ENCODE peak calls at places on chromosomes 13 and 19, in four cellular contexts. D is HepG2, X is WTC11, B is GM12878. Y is an unnamed sample.

GRCh38 chr13:75792526-75793187 is 156.5 kb downstream of the LMO7 start:
- DNase-seq in D (peak), X (no peak), B (no peak), Y (no peak)

GRCh38 chr19:31340059-31341025 is 8.9 kb downstream of the TSHZ3 start:
- DNase-seq in D (no peak), X (no peak), B (no peak), Y (no peak)

GRCh38 chr19:903266-903797 is 9.7 kb downstream of the R3HDM4 start:
- DNase-seq in D (no peak), X (no peak), B (no peak), Y (no peak)

GRCh38 chr13:83498486-83499190 is 383.6 kb downstream of the SLITRK1 start:
- DNase-seq in D (no peak), X (no peak), B (no peak), Y (no peak)

GRCh38 chr13:44159633-44160279 is 213.9 kb upstream of the SERP2 start:
- DNase-seq in D (no peak), X (no peak), B (no peak), Y (no peak)

GRCh38 chr19:48630289-48631036 is 6.7 kb downstream of the DBP start:
- DNase-seq in D (no peak), X (peak), B (no peak), Y (no peak)

GRCh38 chr19:34220472-34221063 is 33.8 kb upstream of the GARRE1 start:
- DNase-seq in D (peak), X (peak), B (no peak), Y (peak)

GRCh38 chr13:45575146-45575829 is 40.3 kb downstream of the ERICH6B start:
- DNase-seq in D (no peak), X (no peak), B (no peak), Y (no peak)

GRCh38 chr13:87107626-87108025 is 563.5 kb upstream of the SLITRK5 start:
- DNase-seq in D (no peak), X (no peak), B (no peak), Y (no peak)

GRCh38 chr13:45162821-45163220 is 38.0 kb downstream of the KCTD4 start:
- DNase-seq in D (no peak), X (no peak), B (no peak), Y (no peak)

GRCh38 chr13:98539655-98540054 is 37.3 kb downstream of the STK24 start:
- DNase-seq in D (no peak), X (no peak), B (no peak), Y (no peak)

GRCh38 chr13:75621147-75621546 is 15.0 kb upstream of the LMO7 start:
- DNase-seq in D (no peak), X (no peak), B (no peak), Y (no peak)

GRCh38 chr19:48646192-48646911 is 365 bp upstream of the CA11 start:
- DNase-seq in D (peak), X (peak), B (no peak), Y (peak)

GRCh38 chr13:100338265-100338664 is 249.4 kb downstream of the PCCA start:
- DNase-seq in D (no peak), X (no peak), B (no peak), Y (no peak)

GRCh38 chr13:84896128-84896527 is 903.1 kb downstream of the SLITRK6 start:
- DNase-seq in D (peak), X (peak), B (peak), Y (peak)

GRCh38 chr19:8208710-8209110 is 460 bp upstream of the CERS4 start:
- DNase-seq in D (no peak), X (no peak), B (no peak), Y (no peak)

GRCh38 chr19:31515931-31516330 is 166.7 kb upstream of the TSHZ3 start:
- DNase-seq in D (no peak), X (no peak), B (no peak), Y (no peak)

GRCh38 chr13:20772401-20773131 is 1.2 kb downstream of the EEF1AKMT1 start:
- DNase-seq in D (no peak), X (no peak), B (no peak), Y (no peak)

GRCh38 chr13:23578411-23579071 is 8.3 kb downstream of the TNFRSF19 start:
- DNase-seq in D (peak), X (peak), B (no peak), Y (peak)

GRCh38 chr13:47598340-47598911 is 402.6 kb downstream of the SUCLA2 start:
- DNase-seq in D (no peak), X (no peak), B (no peak), Y (no peak)

GRCh38 chr19:44684892-44685847 is 13.8 kb upstream of the CEACAM16 start:
- DNase-seq in D (peak), X (no peak), B (no peak), Y (peak)

GRCh38 chr19:1112254-1113208 is 8.7 kb downstream of the GPX4 start:
- DNase-seq in D (no peak), X (peak), B (no peak), Y (peak)

GRCh38 chr19:53101518-53101917 is 1.7 kb downstream of the ZNF160 start:
- DNase-seq in D (no peak), X (no peak), B (no peak), Y (peak)

GRCh38 chr13:99191900-99192399 is 8.7 kb upstream of the UBAC2 start:
- DNase-seq in D (no peak), X (no peak), B (no peak), Y (no peak)

GRCh38 chr19:43229315-43229714 is 23.9 kb upstream of the PSG4 start:
- DNase-seq in D (peak), X (no peak), B (no peak), Y (peak)

GRCh38 chr19:40461669-40462221 is 3.8 kb downstream of the BLVRB start:
- DNase-seq in D (peak), X (no peak), B (peak), Y (no peak)

GRCh38 chr13:102800145-102801041 is 1.5 kb downstream of the BIVM start:
- DNase-seq in D (peak), X (peak), B (no peak), Y (peak)

GRCh38 chr13:51221674-51222509 is at the start of gene FAM124A:
- DNase-seq in D (no peak), X (peak), B (no peak), Y (peak)

GRCh38 chr13:63636231-63636993 is 2220.8 kb upstream of the PCDH20 start:
- DNase-seq in D (no peak), X (no peak), B (peak), Y (no peak)

GRCh38 chr19:18156841-18157464 is 4.0 kb downstream of the PIK3R2 start:
- DNase-seq in D (peak), X (no peak), B (no peak), Y (peak)

GRCh38 chr19:45764947-45765346 is 4.1 kb downstream of the SIX5 start:
- DNase-seq in D (no peak), X (no peak), B (no peak), Y (no peak)

GRCh38 chr19:43700368-43701015 is 15.4 kb upstream of the IRGC start:
- DNase-seq in D (no peak), X (no peak), B (no peak), Y (no peak)

GRCh38 chr13:95494082-95494681 is 58.3 kb upstream of the CLDN10 start:
- DNase-seq in D (peak), X (no peak), B (no peak), Y (peak)

GRCh38 chr13:92158335-92158734 is 759.9 kb downstream of the GPC5 start:
- DNase-seq in D (no peak), X (no peak), B (no peak), Y (no peak)

GRCh38 chr19:42831221-42832019 is 48.1 kb downstream of the PSG1 start:
- DNase-seq in D (peak), X (no peak), B (no peak), Y (no peak)

GRCh38 chr13:39269411-39269810 is 231.2 kb downstream of the NHLRC3 start:
- DNase-seq in D (no peak), X (no peak), B (no peak), Y (no peak)

GRCh38 chr19:50266896-50267295 is 62.3 kb downstream of the KCNC3 start:
- DNase-seq in D (no peak), X (peak), B (no peak), Y (peak)
- TF ChIP-seq CBFB in D (no peak), X (no peak), B (no peak), Y (no peak)

GRCh38 chr19:19514881-19515763 is at the start of gene TSSK6:
- DNase-seq in D (peak), X (no peak), B (no peak), Y (no peak)
- TF ChIP-seq CBFB in D (no peak), X (no peak), B (no peak), Y (no peak)

GRCh38 chr13:28161370-28161769 is 23.0 kb downstream of the PAN3 start:
- DNase-seq in D (peak), X (no peak), B (no peak), Y (no peak)
- TF ChIP-seq CBFB in D (no peak), X (no peak), B (no peak), Y (no peak)

DNA sequence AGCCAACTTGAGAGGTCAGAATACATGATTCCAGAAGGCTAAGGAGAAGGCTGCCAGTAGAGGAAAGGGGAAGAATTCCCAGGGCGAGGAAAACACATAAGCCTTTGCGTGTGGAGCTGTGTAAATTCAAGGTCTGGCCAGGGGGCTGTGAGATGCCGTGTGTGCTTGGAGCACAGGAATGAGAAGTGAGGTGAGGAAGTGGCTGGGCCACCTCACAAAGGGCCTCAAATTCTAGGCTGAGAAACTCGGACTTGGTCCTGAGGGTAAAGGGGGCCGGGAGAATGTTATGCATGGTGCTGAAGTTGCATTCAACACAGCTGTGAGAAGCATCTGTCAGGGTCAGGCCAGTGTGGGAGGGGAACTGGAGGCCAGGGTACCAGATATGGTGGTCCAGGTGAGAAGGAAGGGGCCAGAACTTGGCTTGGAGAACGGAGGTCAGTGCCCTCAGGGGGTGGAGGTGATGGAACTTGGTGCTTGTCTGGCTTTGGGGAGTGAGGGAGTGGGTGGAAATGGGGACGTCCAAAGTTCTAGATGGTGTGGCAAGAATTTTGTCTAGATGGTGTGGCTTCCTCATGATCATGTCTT is 4.9 kb upstream of the ZNF580 start:
- DNase-seq in D (no peak), X (no peak), B (no peak), Y (no peak)
- TF ChIP-seq CBFB in D (no peak), X (no peak), B (no peak), Y (no peak)

GRCh38 chr13:110501188-110501587 is 60.3 kb downstream of the RAB20 start:
- DNase-seq in D (no peak), X (no peak), B (no peak), Y (no peak)
- TF ChIP-seq CBFB in D (no peak), X (no peak), B (no peak), Y (no peak)

Y was measured in K562.